ENCODE peak calls at places on chromosomes 3 and 15, in seven cellular contexts. Y is neural progenitor cell, W is cardiac muscle cell, F is mesenchymal stem cell, D is HepG2, M is stomach, N is PC-3. L is an unnamed sample.

GRCh38 chr3:166425900-166426611 is 588.8 kb upstream of the BCHE start:
- DNase-seq in Y (peak), N (peak), D (peak), F (no peak), W (peak), M (no peak), L (no peak)

GRCh38 chr3:53842436-53843194 is 3.6 kb downstream of the CHDH start:
- DNase-seq in F (no peak), M (peak), D (peak), N (peak), Y (peak), W (peak), L (no peak)

GRCh38 chr3:39501059-39501458 is 33.6 kb downstream of the MOBP start:
- DNase-seq in F (no peak), M (no peak), D (no peak), W (no peak), Y (no peak), N (no peak), L (no peak)

GRCh38 chr3:99950921-99951320 is 133.3 kb downstream of the CMSS1 start:
- DNase-seq in F (no peak), W (no peak), N (no peak), M (no peak), D (no peak), Y (no peak), L (no peak)

GRCh38 chr15:89381888-89382287 is 47.3 kb upstream of the POLG start:
- DNase-seq in D (no peak), Y (no peak), F (no peak), M (no peak), W (no peak), N (no peak), L (no peak)

GRCh38 chr3:41241159-41241558 is 41.9 kb downstream of the CTNNB1 start:
- DNase-seq in F (peak), M (no peak), N (no peak), Y (no peak), W (no peak), D (no peak), L (no peak)

GRCh38 chr3:79604681-79605080 is 163.1 kb downstream of the ROBO1 start:
- DNase-seq in M (no peak), Y (no peak), F (no peak), N (no peak), W (no peak), D (no peak), L (no peak)

GRCh38 chr3:16861432-16861831 is 23.3 kb upstream of the PLCL2 start:
- DNase-seq in M (no peak), D (no peak), N (no peak), W (no peak), Y (no peak), F (no peak), L (no peak)

GRCh38 chr3:98901032-98901464 is 447 bp downstream of the DCBLD2 start:
- DNase-seq in F (peak), N (peak), M (peak), D (peak), Y (peak), W (peak), L (peak)

DNA sequence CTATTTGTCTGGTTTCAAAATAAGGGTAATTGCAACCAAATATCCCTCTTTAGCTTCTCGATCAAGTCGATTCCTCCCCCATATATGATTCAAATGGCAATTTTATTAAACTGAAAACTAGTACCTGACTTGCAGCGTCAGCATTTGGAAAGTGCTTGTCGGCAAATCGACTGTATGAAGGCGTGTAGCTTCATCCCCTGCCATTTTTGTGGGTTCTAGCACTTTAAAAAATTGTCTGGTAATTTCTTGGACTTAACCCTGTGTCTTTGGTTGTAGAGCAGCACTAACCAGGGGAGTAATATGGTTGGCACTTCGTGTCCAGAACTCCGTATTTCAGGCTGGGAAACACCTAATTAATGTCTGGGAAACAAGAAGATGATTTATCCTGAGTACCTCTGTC is 573 bp downstream of the MME start:
- DNase-seq in M (no peak), W (no peak), D (no peak), N (no peak), F (peak), Y (no peak), L (no peak)
- H3K4me3 ChIP-seq in M (peak), W (peak), D (no peak), N (peak), F (no peak), Y (peak), L (no peak)

GRCh38 chr15:77921664-77922063 is 155.8 kb downstream of the TBC1D2B start:
- DNase-seq in W (no peak), Y (no peak), M (no peak), N (no peak), D (no peak), F (no peak), L (no peak)
- H3K27ac ChIP-seq in W (no peak), Y (no peak), M (no peak), N (no peak), D (no peak), F (no peak), L (no peak)

GRCh38 chr15:35208353-35208752 is 123.3 kb upstream of the NANOGP8 start:
- DNase-seq in M (no peak), F (no peak), W (no peak), N (no peak), D (no peak), Y (no peak), L (no peak)

GRCh38 chr15:35209838-35210237 is 124.7 kb upstream of the NANOGP8 start:
- DNase-seq in W (no peak), D (peak), N (peak), F (no peak), Y (no peak), M (no peak), L (no peak)

GRCh38 chr15:35211240-35211952 is 126.3 kb upstream of the NANOGP8 start:
- DNase-seq in D (no peak), W (peak), N (no peak), M (no peak), F (no peak), Y (no peak), L (no peak)

GRCh38 chr15:35210370-35210769 is 125.3 kb upstream of the NANOGP8 start:
- DNase-seq in D (no peak), M (no peak), W (no peak), Y (no peak), F (no peak), N (no peak), L (no peak)

GRCh38 chr15:35206060-35206675 is 121.1 kb upstream of the NANOGP8 start:
- DNase-seq in Y (peak), M (no peak), N (peak), D (peak), F (no peak), W (no peak), L (no peak)
- H3K4me3 ChIP-seq in Y (no peak), M (no peak), N (no peak), D (no peak), F (no peak), W (no peak), L (no peak)

GRCh38 chr15:65246939-65247338 is 35.7 kb upstream of the CILP start:
- DNase-seq in W (no peak), M (no peak), Y (no peak), D (no peak), F (no peak), N (no peak), L (no peak)
- H3K27ac ChIP-seq in W (peak), M (no peak), Y (no peak), D (no peak), F (no peak), N (no peak), L (no peak)

DNA sequence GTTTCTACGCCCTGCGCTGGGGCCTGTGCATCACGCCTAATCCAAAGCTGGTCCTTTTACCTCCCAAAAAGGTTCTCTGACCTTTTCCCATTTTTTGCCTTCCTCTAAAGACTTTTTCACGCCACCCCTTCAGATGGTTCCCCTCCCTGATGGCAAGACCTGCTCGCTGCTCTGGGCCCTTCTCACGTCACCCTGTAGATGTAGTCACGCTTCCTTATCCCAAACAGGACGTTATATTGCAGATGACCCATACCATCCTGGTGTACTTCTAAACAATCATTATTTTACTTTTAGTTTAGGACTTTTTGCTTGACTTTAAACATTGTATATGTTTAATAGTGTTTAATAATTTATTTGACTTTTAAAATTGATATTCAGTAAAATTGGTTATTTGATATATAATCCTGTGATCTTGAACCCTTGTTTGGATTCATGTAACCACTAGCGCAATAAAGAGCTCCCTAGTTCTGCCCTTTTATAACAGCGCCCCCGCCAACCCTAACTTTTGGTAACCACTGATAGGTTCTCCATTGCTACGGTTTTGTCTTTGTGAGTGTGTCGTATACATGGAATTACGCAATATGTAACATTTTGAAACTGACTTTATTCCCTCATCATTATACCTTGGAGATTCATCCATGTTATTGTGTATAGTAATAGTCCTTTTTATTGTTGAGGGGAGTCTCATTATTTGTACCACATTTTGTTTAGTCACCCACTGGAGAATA is 159.0 kb upstream of the CHRNA7 start:
- DNase-seq in M (no peak), W (no peak), Y (no peak), N (no peak), D (no peak), F (no peak), L (no peak)
- H3K4me3 ChIP-seq in M (peak), W (peak), Y (peak), N (peak), D (peak), F (peak), L (peak)

L was measured in CD4-positive, alpha-beta memory T cell.